ENCODE peak calls at places on chromosome 11, in eight cellular contexts. V is adrenal gland, K is uterus, L is osteoblast, G is colonic mucosa, B is aorta, X is upper lobe of right lung, F is ovary. P is an unnamed sample. For H3K27me3 and H3K36me3, the result is how much of the 10 kb centered on the place peaks cover.

GRCh38 chr11:125626381-125626950 is 1.5 kb downstream of the CHEK1 start:
- DNase-seq in V (no peak), K (no peak), L (no peak), G (no peak), B (no peak), X (no peak), F (no peak), P (peak)

GRCh38 chr11:122727101-122727929 is 71.8 kb downstream of the UBASH3B start:
- DNase-seq in V (no peak), K (no peak), L (peak), G (no peak), B (no peak), X (no peak), F (no peak), P (no peak)

GRCh38 chr11:94130589-94131362 is 2.1 kb downstream of the PANX1 start:
- DNase-seq in V (no peak), K (peak), L (peak), G (no peak), B (peak), X (no peak), F (no peak), P (no peak)

GRCh38 chr11:3642071-3642951 is 519 bp upstream of the ART5 start:
- DNase-seq in V (peak), K (peak), L (peak), G (peak), B (peak), X (peak), F (peak), P (peak)

GRCh38 chr11:65867284-65868071 is 5.1 kb downstream of the EFEMP2 start:
- DNase-seq in V (no peak), K (peak), L (peak), G (no peak), B (no peak), X (no peak), F (peak), P (peak)

GRCh38 chr11:61736310-61736709 is 16.1 kb upstream of the MYRF start:
- DNase-seq in V (no peak), K (no peak), L (no peak), G (no peak), B (no peak), X (no peak), F (no peak), P (no peak)

GRCh38 chr11:121466063-121466794 is 13.5 kb upstream of the SORL1-AS1 start:
- DNase-seq in V (peak), K (peak), L (peak), G (peak), B (peak), X (peak), F (peak), P (peak)

GRCh38 chr11:48012051-48012391 is 31.7 kb downstream of the PTPRJ start:
- DNase-seq in V (no peak), K (no peak), L (no peak), G (no peak), B (no peak), X (no peak), F (no peak), P (no peak)

GRCh38 chr11:110527146-110527545 is 97.4 kb downstream of the FDX1 start:
- DNase-seq in V (no peak), K (no peak), L (no peak), G (no peak), B (no peak), X (no peak), F (no peak), P (no peak)

GRCh38 chr11:19633276-19633675 is 79.4 kb upstream of the NAV2 start:
- DNase-seq in V (peak), K (peak), L (peak), G (no peak), B (peak), X (peak), F (peak), P (no peak)

GRCh38 chr11:10309163-10310093 is 4.6 kb downstream of the ADM start:
- DNase-seq in V (peak), K (peak), L (no peak), G (peak), B (peak), X (peak), F (peak), P (no peak)

GRCh38 chr11:70695086-70695960 is 297.0 kb downstream of the CTTN start:
- DNase-seq in V (no peak), K (no peak), L (peak), G (no peak), B (no peak), X (no peak), F (no peak), P (no peak)

GRCh38 chr11:83120328-83120727 is 36.6 kb upstream of the PCF11 start:
- DNase-seq in V (no peak), K (no peak), L (no peak), G (no peak), B (no peak), X (no peak), F (no peak), P (no peak)

GRCh38 chr11:132538642-132539041 is 993.7 kb downstream of the OPCML start:
- DNase-seq in V (no peak), K (no peak), L (no peak), G (no peak), B (no peak), X (no peak), F (no peak), P (no peak)

GRCh38 chr11:36372101-36372767 is 76.1 kb downstream of the PRR5L start:
- DNase-seq in V (no peak), K (no peak), L (peak), G (no peak), B (peak), X (no peak), F (no peak), P (no peak)

GRCh38 chr11:120425527-120425926 is 86.0 kb upstream of the GRIK4 start:
- DNase-seq in V (no peak), K (no peak), L (no peak), G (no peak), B (no peak), X (no peak), F (no peak), P (no peak)

GRCh38 chr11:122706689-122707088 is 51.2 kb downstream of the UBASH3B start:
- DNase-seq in V (no peak), K (no peak), L (peak), G (no peak), B (no peak), X (no peak), F (no peak), P (no peak)

GRCh38 chr11:10622957-10623787 is 54.7 kb upstream of the LYVE1 start:
- DNase-seq in V (no peak), K (no peak), L (no peak), G (no peak), B (peak), X (no peak), F (no peak), P (no peak)

GRCh38 chr11:44179173-44179572 is 83.7 kb downstream of the EXT2 start:
- DNase-seq in V (no peak), K (no peak), L (no peak), G (no peak), B (no peak), X (no peak), F (no peak), P (no peak)

GRCh38 chr11:75668508-75669297 is at the start of gene MAP6:
- DNase-seq in V (peak), K (no peak), L (peak), G (peak), B (peak), X (no peak), F (peak), P (peak)

GRCh38 chr11:57482782-57483569 is 22.6 kb downstream of the RTN4RL2 start:
- DNase-seq in V (no peak), K (no peak), L (peak), G (no peak), B (no peak), X (peak), F (peak), P (peak)

GRCh38 chr11:115503083-115503885 is 931 bp downstream of the CADM1 start:
- DNase-seq in V (peak), K (peak), L (peak), G (peak), B (peak), X (peak), F (peak), P (peak)

GRCh38 chr11:93519179-93519578 is 24.0 kb downstream of the SMCO4 start:
- DNase-seq in V (no peak), K (no peak), L (no peak), G (no peak), B (no peak), X (no peak), F (no peak), P (no peak)

GRCh38 chr11:86610559-86611341 is 61.7 kb downstream of the ME3 start:
- DNase-seq in V (no peak), K (no peak), L (no peak), G (no peak), B (no peak), X (no peak), F (no peak), P (peak)

GRCh38 chr11:83801799-83802198 is 515.6 kb upstream of the CCDC90B start:
- DNase-seq in V (no peak), K (no peak), L (no peak), G (no peak), B (no peak), X (no peak), F (no peak), P (no peak)

GRCh38 chr11:100830295-100830694 is 143.2 kb downstream of the ARHGAP42 start:
- DNase-seq in V (no peak), K (no peak), L (no peak), G (no peak), B (no peak), X (no peak), F (no peak), P (no peak)

GRCh38 chr11:89420981-89421380 is 70.2 kb downstream of the NOX4 start:
- DNase-seq in V (no peak), K (no peak), L (no peak), G (no peak), B (no peak), X (no peak), F (no peak), P (no peak)

GRCh38 chr11:67277231-67277961 is 11.1 kb downstream of the GRK2 start:
- DNase-seq in V (peak), K (peak), L (peak), G (peak), B (peak), X (peak), F (peak), P (peak)

GRCh38 chr11:130548491-130548833 is 100.0 kb downstream of the ADAMTS15 start:
- DNase-seq in V (no peak), K (no peak), L (no peak), G (no peak), B (no peak), X (no peak), F (no peak), P (no peak)

GRCh38 chr11:20894296-20894695 is 224.9 kb downstream of the NELL1 start:
- DNase-seq in V (no peak), K (no peak), L (no peak), G (no peak), B (no peak), X (no peak), F (no peak), P (no peak)

GRCh38 chr11:27720277-27720830 is 20.1 kb upstream of the BDNF start:
- DNase-seq in V (peak), K (no peak), L (peak), G (peak), B (no peak), X (no peak), F (peak), P (peak)

GRCh38 chr11:24239016-24239720 is 257.7 kb upstream of the LUZP2 start:
- DNase-seq in V (no peak), K (no peak), L (no peak), G (no peak), B (no peak), X (no peak), F (no peak), P (no peak)

GRCh38 chr11:113881856-113882255 is 6.5 kb upstream of the USP28 start:
- DNase-seq in V (no peak), K (no peak), L (peak), G (no peak), B (no peak), X (no peak), F (no peak), P (no peak)

GRCh38 chr11:69778373-69778772 is 3.2 kb upstream of the FGF4 start:
- DNase-seq in V (no peak), K (no peak), L (no peak), G (no peak), B (no peak), X (no peak), F (no peak), P (no peak)

GRCh38 chr11:19193916-19194315 is 7.9 kb downstream of the CSRP3 start:
- DNase-seq in V (no peak), K (no peak), L (no peak), G (no peak), B (no peak), X (no peak), F (no peak), P (no peak)

GRCh38 chr11:83007477-83007876 is 64.2 kb downstream of the RAB30 start:
- DNase-seq in V (no peak), K (no peak), L (no peak), G (no peak), B (no peak), X (no peak), F (no peak), P (no peak)

GRCh38 chr11:96180341-96180740 is 162.7 kb downstream of the MAML2 start:
- DNase-seq in V (no peak), K (no peak), L (no peak), G (no peak), B (no peak), X (no peak), F (no peak), P (no peak)

GRCh38 chr11:96185220-96185768 is 157.7 kb downstream of the MAML2 start:
- DNase-seq in V (no peak), K (no peak), L (no peak), G (no peak), B (no peak), X (no peak), F (no peak), P (no peak)

GRCh38 chr11:96178014-96178745 is 164.8 kb downstream of the MAML2 start:
- DNase-seq in V (no peak), K (no peak), L (no peak), G (no peak), B (no peak), X (no peak), F (no peak), P (no peak)

GRCh38 chr11:96177132-96177531 is 165.9 kb downstream of the MAML2 start:
- DNase-seq in V (no peak), K (no peak), L (no peak), G (no peak), B (no peak), X (no peak), F (no peak), P (no peak)

GRCh38 chr11:96179905-96180304 is 163.1 kb downstream of the MAML2 start:
- DNase-seq in V (no peak), K (no peak), L (no peak), G (no peak), B (no peak), X (no peak), F (no peak), P (no peak)
- H3K27me3 ChIP-seq in V (under half), K (under half), L (under half), G (under half), B (under half), X (under half), F (under half), P (under half)

GRCh38 chr11:12251651-12252560 is 125.5 kb upstream of the PARVA start:
- DNase-seq in V (no peak), K (no peak), L (peak), G (no peak), B (no peak), X (no peak), F (no peak), P (no peak)
- H3K36me3 ChIP-seq in V (under half), K (under half), L (half or more), G (under half), B (under half), X (under half), F (under half), P (under half)

DNA sequence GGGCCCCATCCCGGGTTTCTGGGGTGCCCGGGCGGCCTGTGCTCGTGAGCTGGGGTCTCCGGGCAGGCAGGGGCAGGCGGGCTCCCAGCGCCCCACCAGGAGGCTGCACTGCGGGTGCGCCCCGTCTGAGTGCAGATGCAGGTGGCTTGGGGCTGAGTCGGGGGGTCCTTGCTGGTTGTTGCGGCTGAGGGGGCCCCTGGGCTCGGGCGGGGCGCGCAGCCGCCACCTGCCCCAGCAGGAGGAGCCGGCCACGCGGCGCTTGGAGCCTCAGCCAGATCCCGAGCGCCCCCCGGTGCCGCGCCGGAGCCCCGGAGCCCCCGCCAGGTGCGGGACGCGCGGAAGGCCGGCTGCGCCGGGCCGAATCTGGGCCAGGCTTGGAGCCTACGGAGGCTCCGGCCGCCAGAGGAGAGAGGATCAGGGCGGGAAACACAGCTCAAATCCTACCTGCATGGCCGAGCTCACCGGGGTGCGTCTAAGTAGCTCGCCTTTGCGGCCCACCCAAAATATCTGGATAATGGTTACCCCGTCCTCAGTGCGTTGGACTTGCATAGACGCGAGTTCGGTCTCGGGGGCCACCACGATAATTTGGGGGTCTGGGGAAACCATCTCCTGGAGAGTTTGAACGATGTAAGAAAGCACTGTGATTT is 625 bp upstream of the IGF2 start:
- DNase-seq in V (no peak), K (no peak), L (no peak), G (no peak), B (no peak), X (no peak), F (no peak), P (peak)
- H3K27me3 ChIP-seq in V (half or more), K (under half), L (half or more), G (half or more), B (under half), X (half or more), F (under half), P (half or more)

GRCh38 chr11:64765841-64766682 is 6.3 kb upstream of the PYGM start:
- DNase-seq in V (peak), K (no peak), L (peak), G (no peak), B (no peak), X (peak), F (peak), P (peak)
- H3K36me3 ChIP-seq in V (under half), K (under half), L (half or more), G (half or more), B (under half), X (half or more), F (under half), P (half or more)

P was measured in H7.